ENCODE peak calls at places on chromosomes 11 and 22, in six cellular contexts. J is endothelial cell, P is astrocyte of the cerebellum, B is A549, M is mucosa of descending colon, X is IMR-90. D is an unnamed sample.

GRCh38 chr22:32518848-32519247 is 44.2 kb downstream of the FBXO7 start:
- DNase-seq in P (no peak), B (peak), X (no peak), M (no peak), J (no peak), D (peak)

GRCh38 chr11:103661185-103661584 is 375.3 kb upstream of the DDI1 start:
- DNase-seq in X (no peak), P (no peak), M (no peak), J (no peak), B (no peak), D (no peak)

GRCh38 chr11:10076458-10077141 is 217.4 kb downstream of the SBF2 start:
- DNase-seq in X (peak), J (peak), P (peak), M (peak), B (peak), D (peak)

GRCh38 chr11:97548280-97548679 is 1158.5 kb downstream of the JRKL start:
- DNase-seq in J (no peak), P (no peak), B (no peak), X (no peak), M (no peak), D (no peak)

GRCh38 chr11:126176853-126177470 is 34.5 kb downstream of the RPUSD4 start:
- DNase-seq in J (no peak), X (no peak), B (no peak), P (no peak), M (no peak), D (no peak)

GRCh38 chr11:70604630-70605520 is 206.5 kb downstream of the CTTN start:
- DNase-seq in X (no peak), P (no peak), J (no peak), B (no peak), M (peak), D (no peak)

GRCh38 chr11:65595921-65596281 is 301 bp upstream of the KCNK7 start:
- DNase-seq in J (no peak), M (no peak), P (no peak), B (no peak), X (no peak), D (no peak)

GRCh38 chr22:27642104-27642800 is 159.3 kb downstream of the MN1 start:
- DNase-seq in J (no peak), X (no peak), P (no peak), M (no peak), B (no peak), D (no peak)

GRCh38 chr22:19940536-19941364 is 822 bp upstream of the COMT start:
- DNase-seq in J (no peak), B (no peak), P (no peak), X (no peak), M (peak), D (no peak)

GRCh38 chr22:48644108-48644507 is 1183.6 kb downstream of the BRD1 start:
- DNase-seq in P (no peak), B (peak), X (no peak), J (no peak), M (no peak), D (no peak)

GRCh38 chr22:22171357-22172218 is 73.0 kb upstream of the VPREB1 start:
- DNase-seq in P (no peak), M (no peak), X (no peak), J (peak), B (peak), D (peak)

GRCh38 chr11:62242021-62242420 is at the start of gene SCGB1D2:
- DNase-seq in J (no peak), M (no peak), B (peak), P (no peak), X (no peak), D (peak)

GRCh38 chr11:97140885-97141494 is 751.2 kb downstream of the JRKL start:
- DNase-seq in B (peak), M (no peak), P (no peak), X (no peak), J (peak), D (peak)

GRCh38 chr11:2468363-2469240 is 23.8 kb downstream of the KCNQ1 start:
- DNase-seq in X (no peak), M (no peak), B (no peak), P (no peak), J (no peak), D (no peak)

GRCh38 chr11:120324932-120325810 is at the start of gene TLCD5:
- DNase-seq in X (peak), B (peak), M (peak), P (no peak), J (peak), D (peak)

GRCh38 chr11:96967616-96968015 is 577.8 kb downstream of the JRKL start:
- DNase-seq in B (no peak), X (no peak), J (no peak), P (no peak), M (no peak), D (no peak)

GRCh38 chr11:9069861-9070470 is 21.4 kb downstream of the SCUBE2 start:
- DNase-seq in M (no peak), P (no peak), X (no peak), B (no peak), J (no peak), D (no peak)

GRCh38 chr22:17234144-17234623 is 14.9 kb upstream of the ADA2 start:
- DNase-seq in P (no peak), J (peak), M (no peak), B (peak), X (no peak), D (no peak)

GRCh38 chr11:15800121-15800800 is 556.1 kb downstream of the SOX6 start:
- DNase-seq in M (peak), B (no peak), J (no peak), P (peak), X (peak), D (peak)

GRCh38 chr11:44398266-44399045 is 88.5 kb upstream of the ALX4 start:
- DNase-seq in P (no peak), J (no peak), M (no peak), X (no peak), B (no peak), D (no peak)

GRCh38 chr22:44743804-44744211 is 8.6 kb upstream of the ARHGAP8 start:
- DNase-seq in X (peak), J (no peak), M (no peak), B (no peak), P (no peak), D (no peak)

DNA sequence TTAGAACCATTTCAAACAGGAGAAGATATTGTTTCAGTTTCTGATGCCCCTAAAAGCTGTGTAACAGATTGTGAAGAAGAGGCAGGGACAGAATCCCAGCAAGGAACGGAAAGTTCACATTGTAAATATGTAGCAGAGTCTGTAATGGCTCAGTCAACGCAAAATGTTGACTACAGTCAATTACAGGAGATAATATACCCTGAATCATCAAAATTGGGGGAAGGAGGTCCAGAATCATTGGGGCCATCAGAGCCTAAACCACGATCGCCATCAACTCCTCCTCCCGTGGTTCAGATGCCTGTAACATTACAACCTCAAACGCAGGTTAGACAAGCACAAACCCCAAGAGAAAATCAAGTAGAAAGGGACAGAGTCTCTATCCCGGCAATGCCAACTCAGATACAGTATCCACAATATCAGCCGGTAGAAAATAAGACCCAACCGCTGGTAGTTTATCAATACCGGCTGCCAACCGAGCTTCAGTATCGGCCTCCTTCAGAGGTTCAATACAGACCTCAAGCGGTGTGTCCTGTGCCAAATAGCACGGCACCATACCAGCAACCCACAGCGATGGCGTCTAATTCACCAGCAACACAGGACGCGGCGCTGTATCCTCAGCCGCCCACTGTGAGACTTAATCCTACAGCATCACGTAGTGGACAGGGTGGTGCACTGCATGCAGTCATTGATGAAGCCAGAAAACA is 40.8 kb downstream of the IGLL1 start:
- DNase-seq in B (peak), P (peak), X (peak), J (peak), M (peak), D (peak)
- TF ChIP-seq CTCF in B (peak), P (peak), X (peak), J (peak), M (peak), D (peak)

GRCh38 chr11:134580635-134581025 is 168.6 kb upstream of the B3GAT1 start:
- DNase-seq in P (no peak), X (no peak), J (no peak), M (no peak), B (no peak), D (no peak)

GRCh38 chr11:134577801-134578200 is 165.8 kb upstream of the B3GAT1 start:
- DNase-seq in P (no peak), J (no peak), B (no peak), M (no peak), X (no peak), D (no peak)

GRCh38 chr11:134581121-134581626 is 169.1 kb upstream of the B3GAT1 start:
- DNase-seq in X (no peak), J (no peak), B (no peak), M (no peak), P (no peak), D (no peak)

GRCh38 chr11:134579709-134580634 is 167.9 kb upstream of the B3GAT1 start:
- DNase-seq in J (no peak), P (no peak), B (no peak), X (no peak), M (no peak), D (no peak)

DNA sequence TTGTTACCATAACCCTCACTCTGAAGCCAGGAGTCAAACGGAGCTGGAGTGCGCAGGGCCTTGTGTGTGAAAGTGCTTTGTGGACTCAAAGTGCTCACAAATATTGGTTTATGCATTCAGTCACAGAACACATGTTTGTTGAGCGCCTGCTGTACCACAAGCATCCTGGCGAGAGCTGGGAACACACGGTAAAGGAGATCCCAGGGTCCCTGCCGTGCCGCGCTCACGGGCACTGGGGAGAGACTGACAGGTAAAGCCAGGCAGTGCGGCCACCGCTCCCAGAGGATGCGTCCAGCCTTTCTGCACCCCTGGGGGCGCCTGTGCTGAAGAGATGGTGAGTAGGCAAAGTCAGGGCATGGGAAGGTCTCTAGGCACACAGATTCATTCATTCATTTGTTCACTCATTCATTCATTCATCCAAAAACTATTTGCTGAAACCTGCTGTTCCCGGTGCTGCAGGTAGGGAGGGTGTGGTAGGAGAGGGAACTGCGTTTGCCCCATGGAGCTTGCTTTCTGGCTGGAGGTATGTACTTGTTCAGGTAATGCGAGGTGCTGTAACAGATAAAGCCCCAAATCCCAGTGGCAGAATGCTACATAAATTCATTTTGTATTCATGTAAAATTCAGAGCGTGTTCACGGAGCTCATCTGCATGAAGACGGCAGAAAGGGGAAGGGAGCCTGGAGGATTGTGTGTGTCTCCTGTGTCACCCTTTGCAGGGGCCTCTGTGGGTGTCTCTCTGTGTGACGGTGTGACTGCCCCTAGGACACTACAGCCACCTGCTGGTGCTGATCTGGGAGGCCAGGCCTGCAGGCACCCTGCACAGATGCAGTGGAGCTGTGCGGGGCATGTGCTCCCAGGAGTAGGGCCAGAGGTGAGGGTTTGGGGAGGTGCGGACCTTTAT is 167.0 kb upstream of the B3GAT1 start:
- DNase-seq in X (no peak), M (peak), J (peak), B (no peak), P (no peak), D (no peak)
- TF ChIP-seq CTCF in X (no peak), M (no peak), J (no peak), B (no peak), P (no peak), D (no peak)

DNA sequence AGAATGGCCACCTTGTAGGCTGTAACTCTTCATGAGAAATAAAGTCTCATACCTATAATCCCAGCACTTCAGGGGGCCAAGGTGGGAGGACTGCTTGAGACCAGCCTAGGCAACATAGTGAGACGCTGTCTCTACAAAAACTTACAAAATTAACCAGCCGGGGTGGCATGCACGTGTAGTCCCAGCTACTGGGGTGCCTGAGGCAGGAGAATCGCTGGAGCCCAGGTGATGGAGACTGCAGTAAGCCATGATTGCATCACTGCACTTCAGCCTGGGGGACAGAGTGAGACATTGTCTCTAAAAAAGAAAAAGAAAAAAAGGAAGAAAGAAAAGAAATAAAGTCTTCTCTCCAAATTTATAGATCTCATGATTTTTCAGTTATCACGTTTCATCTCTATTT is 4.2 kb upstream of the SLCO2B1 start:
- DNase-seq in B (no peak), M (no peak), P (no peak), X (no peak), J (no peak), D (no peak)
- TF ChIP-seq CTCF in B (no peak), M (no peak), P (no peak), X (no peak), J (no peak), D (no peak)

DNA sequence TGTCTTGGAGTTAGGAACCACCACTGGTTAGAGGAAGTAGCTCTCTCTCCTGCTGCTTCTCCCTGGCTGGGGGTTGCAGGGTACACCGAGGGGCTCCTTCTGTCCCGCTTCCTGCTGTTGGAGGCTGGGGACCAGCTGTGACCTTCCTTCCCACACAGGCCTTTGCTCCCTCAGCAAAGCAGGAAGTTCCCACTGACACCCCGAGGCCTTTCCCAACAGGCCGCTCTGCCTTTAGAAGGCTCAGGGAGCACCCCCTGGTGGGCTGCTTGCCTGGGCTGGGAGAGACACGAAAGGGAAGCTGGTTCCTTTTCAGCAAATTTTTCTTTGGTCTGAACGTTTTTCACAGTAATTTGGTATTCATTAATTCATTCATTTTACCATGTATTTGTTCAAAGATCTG is 527.9 kb upstream of the B3GAT1 start:
- DNase-seq in P (no peak), B (no peak), X (no peak), J (peak), M (no peak), D (no peak)
- TF ChIP-seq CTCF in P (no peak), B (no peak), X (no peak), J (no peak), M (no peak), D (no peak)

D was measured in MCF 10A.